ENCODE peak calls at places on chromosomes 3 and 15, in seven cellular contexts. S is activated CD4-positive, alpha-beta T cell treated with anti-CD3 and anti-CD28 coated beads, Interleukin-2, amount 10 ng/mL, durations not matched to agents 7 days and 5 days; X is testis; T is stimulated activated CD8-positive, alpha-beta memory T cell treated with anti-CD3 and anti-CD28 coated beads, Interleukin-15, amount 100 ng/mL, for 24 hours; J is T1000; E is T-cell; K is fibroblast of pulmonary artery. I is an unnamed sample.

GRCh38 chr3:161559177-161559998 is 62.8 kb downstream of the OTOL1 start:
- DNase-seq in S (peak), X (peak), T (no peak), J (no peak), E (no peak), K (peak), I (no peak)

GRCh38 chr3:60954049-60954448 is 297.2 kb downstream of the FHIT start:
- DNase-seq in S (no peak), X (no peak), T (no peak), J (no peak), E (no peak), K (no peak), I (no peak)

GRCh38 chr15:29437888-29438713 is 168.5 kb upstream of the NSMCE3 start:
- DNase-seq in S (no peak), X (no peak), T (no peak), J (no peak), E (no peak), K (no peak), I (no peak)

GRCh38 chr3:24829632-24830229 is 335.1 kb upstream of the THRB start:
- DNase-seq in S (no peak), X (no peak), T (no peak), J (no peak), E (no peak), K (no peak), I (peak)

GRCh38 chr3:95615592-95616310 is 1198.6 kb upstream of the EPHA6 start:
- DNase-seq in S (no peak), X (no peak), T (no peak), J (no peak), E (no peak), K (no peak), I (no peak)

GRCh38 chr15:39974656-39975230 is 40.8 kb downstream of the EIF2AK4 start:
- DNase-seq in S (no peak), X (no peak), T (no peak), J (no peak), E (no peak), K (no peak), I (no peak)

GRCh38 chr3:140695361-140696061 is 17.6 kb downstream of the TRIM42 start:
- DNase-seq in S (no peak), X (no peak), T (no peak), J (no peak), E (no peak), K (no peak), I (no peak)

GRCh38 chr3:147267431-147267830 is 138.9 kb downstream of the ZIC4 start:
- DNase-seq in S (no peak), X (no peak), T (no peak), J (no peak), E (no peak), K (no peak), I (no peak)

GRCh38 chr3:190076138-190076537 is 44.6 kb downstream of the P3H2 start:
- DNase-seq in S (no peak), X (no peak), T (no peak), J (no peak), E (no peak), K (peak), I (no peak)

I was measured in stomach.